ENCODE peak calls at places on chromosomes 3 and 15, in four cellular contexts. H, B, X and O are unnamed samples.
A peak's percentile ranks its signal among the peaks of the same experiment; 100 is the strongest.

GRCh38 chr3:77913524-77914174 is 873.8 kb downstream of the ROBO2 start:
- DNase-seq in H (no peak), B (no peak), X (no peak), O (no peak)

GRCh38 chr15:48427960-48428547 is 96.8 kb downstream of the DUT start:
- DNase-seq in H (peak; percentile 81), B (no peak), X (no peak), O (no peak)

GRCh38 chr3:65572175-65572777 is 466.4 kb downstream of the MAGI1 start:
- DNase-seq in H (no peak), B (no peak), X (no peak), O (no peak)

GRCh38 chr15:93467327-93467726 is 378.3 kb upstream of the RGMA start:
- DNase-seq in H (no peak), B (no peak), X (no peak), O (no peak)

GRCh38 chr15:79185199-79185598 is 94.6 kb upstream of the RASGRF1 start:
- DNase-seq in H (no peak), B (no peak), X (peak; percentile 67), O (no peak)

GRCh38 chr3:16529264-16529663 is 15.8 kb upstream of the RFTN1 start:
- DNase-seq in H (no peak), B (no peak), X (no peak), O (no peak)

GRCh38 chr3:131485116-131485515 is 17.7 kb downstream of the MRPL3 start:
- DNase-seq in H (no peak), B (no peak), X (no peak), O (no peak)

GRCh38 chr15:68541743-68542142 is 37.0 kb upstream of the CORO2B start:
- DNase-seq in H (no peak), B (no peak), X (no peak), O (no peak)

GRCh38 chr3:77412591-77412990 is 372.7 kb downstream of the ROBO2 start:
- DNase-seq in H (no peak), B (no peak), X (no peak), O (no peak)

GRCh38 chr3:40258555-40258954 is 51.0 kb upstream of the EIF1B start:
- DNase-seq in H (peak; percentile 2), B (no peak), X (no peak), O (no peak)

GRCh38 chr15:95262866-95263564 is 1031.7 kb downstream of the MCTP2 start:
- DNase-seq in H (peak; percentile 88), B (no peak), X (no peak), O (no peak)

DNA sequence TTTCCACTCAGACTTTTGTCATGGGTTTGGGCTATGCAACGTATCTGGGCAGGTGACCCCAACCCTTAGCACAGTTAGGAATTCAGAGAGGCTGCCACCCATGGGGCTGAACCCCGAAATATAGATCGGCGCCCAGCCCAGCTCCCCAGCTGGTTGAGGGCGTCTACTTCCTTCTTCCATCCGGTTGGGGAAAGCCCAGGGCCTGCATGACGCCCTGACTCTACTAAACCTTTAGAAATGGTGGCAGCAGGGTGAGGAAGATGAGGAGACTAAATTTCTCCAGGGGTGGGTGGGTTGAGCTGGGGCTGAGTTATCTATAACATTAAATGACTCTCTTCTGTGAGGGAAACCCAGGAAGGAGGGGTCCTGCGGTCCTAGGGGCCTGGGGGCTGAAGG is 28.3 kb downstream of the NR2F2 start:
- DNase-seq in H (no peak), B (no peak), X (no peak), O (no peak)
- H3K23ac ChIP-seq in H (no peak overlapping the region), B (no peak overlapping the region), X (no peak overlapping the region), O (peak overlapping the region; percentile 77)

GRCh38 chr15:31367021-31367729 is 40.5 kb downstream of the KLF13 start:
- DNase-seq in H (no peak), B (no peak), X (no peak), O (no peak)
- H3K23ac ChIP-seq in H (no peak overlapping the region), B (peak overlapping the region; percentile 21), X (no peak overlapping the region), O (no peak overlapping the region)

GRCh38 chr3:184690236-184690883 is 21.5 kb downstream of the MAGEF1 start:
- DNase-seq in H (no peak), B (no peak), X (no peak), O (no peak)

GRCh38 chr3:184694266-184694665 is 17.6 kb downstream of the MAGEF1 start:
- DNase-seq in H (no peak), B (no peak), X (no peak), O (no peak)

GRCh38 chr3:184691397-184692131 is 20.3 kb downstream of the MAGEF1 start:
- DNase-seq in H (peak; percentile 44), B (no peak), X (no peak), O (no peak)

GRCh38 chr3:184694694-184695093 is 17.2 kb downstream of the MAGEF1 start:
- DNase-seq in H (no peak), B (no peak), X (no peak), O (no peak)

GRCh38 chr3:184693011-184693975 is 18.6 kb downstream of the MAGEF1 start:
- DNase-seq in H (no peak), B (no peak), X (no peak), O (peak; percentile 58)
- H3K23ac ChIP-seq in H (no peak overlapping the region), B (no peak overlapping the region), X (no peak overlapping the region), O (no peak overlapping the region)

DNA sequence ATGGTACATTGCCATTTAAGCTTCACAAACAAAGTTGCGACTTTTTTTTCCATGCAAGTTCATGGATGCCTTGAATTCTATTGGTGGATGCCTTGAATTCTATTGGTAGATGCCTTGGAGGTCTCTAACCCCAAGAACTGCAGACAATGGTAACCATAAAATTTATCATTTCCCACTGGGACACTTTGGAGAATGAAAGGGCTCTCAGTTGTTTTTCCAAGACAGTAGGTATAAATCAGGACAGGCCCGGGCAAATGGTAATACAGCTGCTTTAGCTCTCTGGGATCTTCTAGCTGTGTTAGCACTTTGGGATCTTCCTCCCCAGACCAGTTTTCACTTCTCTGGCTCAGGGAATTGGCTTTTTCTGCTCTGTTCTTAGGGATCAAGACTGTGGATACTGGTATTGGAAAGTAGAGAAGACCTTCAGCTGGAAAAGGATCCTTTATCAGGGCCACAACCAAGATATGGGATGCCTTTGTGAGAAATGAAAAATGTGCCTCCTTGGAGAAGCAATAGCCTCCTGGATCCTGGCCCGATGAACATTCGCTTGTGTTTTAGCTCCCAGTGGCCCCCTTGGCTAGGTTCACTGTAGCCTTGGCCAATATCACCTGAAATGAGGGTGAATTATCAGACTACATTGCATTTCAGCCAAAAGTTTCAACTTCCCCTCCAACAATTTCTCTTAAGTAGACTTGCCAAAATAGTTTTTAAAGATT is 8.3 kb downstream of the LRRC3B start:
- DNase-seq in H (no peak), B (no peak), X (no peak), O (no peak)
- H3K23ac ChIP-seq in H (no peak overlapping the region), B (no peak overlapping the region), X (no peak overlapping the region), O (no peak overlapping the region)

GRCh38 chr3:52408466-52408865 is 36.4 kb downstream of the SEMA3G start:
- DNase-seq in H (no peak), B (no peak), X (no peak), O (no peak)
- H3K23ac ChIP-seq in H (no peak overlapping the region), B (no peak overlapping the region), X (no peak overlapping the region), O (no peak overlapping the region)

GRCh38 chr3:149967067-149967685 is 3.5 kb downstream of the PFN2 start:
- DNase-seq in H (peak; percentile 69), B (peak; percentile 33), X (no peak), O (peak; percentile 72)

GRCh38 chr3:149968216-149968615 is 2.5 kb downstream of the PFN2 start:
- DNase-seq in H (peak; percentile 48), B (no peak), X (no peak), O (peak; percentile 28)

GRCh38 chr3:149969945-149970715 is 565 bp downstream of the PFN2 start:
- DNase-seq in H (peak; percentile 90), B (peak; percentile 80), X (peak; percentile 79), O (peak; percentile 90)

GRCh38 chr3:149970716-149971402 is at the start of gene PFN2:
- DNase-seq in H (peak; percentile 73), B (peak; percentile 88), X (peak; percentile 76), O (peak; percentile 81)

GRCh38 chr3:149969110-149969944 is 1.4 kb downstream of the PFN2 start:
- DNase-seq in H (peak; percentile 87), B (peak; percentile 59), X (peak; percentile 78), O (peak; percentile 91)
- H3K23ac ChIP-seq in H (peak overlapping the region; percentile 95), B (no peak overlapping the region), X (no peak overlapping the region), O (no peak overlapping the region)

DNA sequence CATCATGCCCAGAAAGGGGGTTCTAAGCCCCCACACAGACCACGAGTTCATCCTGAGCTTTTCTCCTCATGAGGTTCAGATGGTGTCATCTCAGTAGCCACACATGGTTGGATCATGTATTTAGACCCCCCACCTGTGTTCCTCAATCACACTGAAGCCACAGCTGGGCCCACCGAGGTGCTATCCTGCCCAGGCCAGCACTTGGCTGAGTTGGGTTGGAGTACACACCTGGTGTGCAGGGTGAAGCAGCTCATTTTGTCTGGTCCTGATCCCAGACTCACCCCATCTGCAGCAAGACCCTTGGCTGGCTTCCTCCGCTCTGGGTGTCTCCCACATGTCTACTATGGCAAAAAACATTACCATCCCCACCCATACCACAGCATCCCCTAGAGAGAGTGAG is 41.9 kb downstream of the ACAA1 start:
- DNase-seq in H (no peak), B (no peak), X (no peak), O (no peak)
- H3K23ac ChIP-seq in H (no peak overlapping the region), B (no peak overlapping the region), X (no peak overlapping the region), O (no peak overlapping the region)